ENCODE peak calls at places on chromosomes 1 and 21, in four cellular contexts. W is H1, Y is IMR-90, X is H9. G is an unnamed sample. For H3K4me1, the result is how much of the 10 kb centered on the place peaks cover.

GRCh38 chr1:114152211-114153050 is 1.2 kb downstream of the SYT6 start:
- DNase-seq in X (no peak), Y (peak), W (peak), G (peak)

GRCh38 chr1:190250368-190250767 is 227.3 kb downstream of the BRINP3 start:
- DNase-seq in Y (no peak), X (no peak), W (no peak), G (no peak)

GRCh38 chr1:72568113-72568512 is 285.8 kb upstream of the NEGR1 start:
- DNase-seq in X (no peak), Y (no peak), W (no peak), G (no peak)

GRCh38 chr1:207463021-207463420 is 8.9 kb downstream of the CR2 start:
- DNase-seq in X (no peak), Y (no peak), W (no peak), G (no peak)

GRCh38 chr1:209491496-209491895 is 92.0 kb upstream of the CAMK1G start:
- DNase-seq in Y (no peak), W (no peak), X (peak), G (no peak)

GRCh38 chr21:25024639-25025038 is 582.6 kb downstream of the MRPL39 start:
- DNase-seq in Y (no peak), W (no peak), X (no peak), G (no peak)

GRCh38 chr1:2840036-2840809 is 38.7 kb upstream of the TTC34 start:
- DNase-seq in X (no peak), W (no peak), Y (no peak), G (no peak)

GRCh38 chr1:13838236-13838635 is 138.2 kb downstream of the PRDM2 start:
- DNase-seq in X (no peak), Y (no peak), W (no peak), G (no peak)

GRCh38 chr1:54397980-54398379 is 8.2 kb downstream of the SSBP3 start:
- DNase-seq in X (no peak), W (no peak), Y (no peak), G (no peak)
- H3K27ac ChIP-seq in X (no peak), W (no peak), Y (no peak), G (no peak)

GRCh38 chr1:31750858-31751638 is 13.1 kb downstream of the ADGRB2 start:
- DNase-seq in X (no peak), Y (peak), W (no peak), G (peak)
- H3K4me1 ChIP-seq in X (under half), Y (under half), W (under half), G (under half)

DNA sequence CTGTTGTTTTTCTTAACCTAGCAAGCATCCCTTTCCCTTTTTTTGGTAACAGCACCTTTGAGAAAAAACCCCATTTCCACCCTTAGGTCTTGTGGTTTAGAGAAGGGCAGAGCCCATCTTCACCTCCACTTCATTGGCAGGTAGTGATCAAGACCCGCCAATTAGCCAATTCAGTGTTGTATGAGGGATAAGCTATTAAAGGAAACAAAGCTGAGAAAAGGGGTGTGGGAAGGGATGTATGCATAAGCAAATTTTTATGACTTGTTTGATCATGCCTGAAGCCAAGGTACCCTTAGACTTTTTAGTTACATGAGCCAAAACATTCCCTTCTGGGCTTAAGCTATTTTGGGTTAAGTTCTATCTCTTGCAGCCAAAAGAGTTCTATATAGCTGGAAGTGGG is 3.6 kb upstream of the ZNF697 start:
- DNase-seq in W (no peak), X (no peak), Y (no peak), G (no peak)
- H3K14ac ChIP-seq in W (no peak), X (no peak), Y (no peak), G (no peak)

GRCh38 chr1:40014253-40014706 is 26.2 kb upstream of the CAP1 start:
- DNase-seq in Y (peak), W (no peak), X (no peak), G (peak)
- H3K27ac ChIP-seq in Y (peak), W (no peak), X (no peak), G (no peak)

GRCh38 chr1:9198538-9199361 is 35.8 kb upstream of the H6PD start:
- DNase-seq in X (peak), Y (peak), W (no peak), G (peak)
- H3K4me1 ChIP-seq in X (under half), Y (under half), W (under half), G (under half)

DNA sequence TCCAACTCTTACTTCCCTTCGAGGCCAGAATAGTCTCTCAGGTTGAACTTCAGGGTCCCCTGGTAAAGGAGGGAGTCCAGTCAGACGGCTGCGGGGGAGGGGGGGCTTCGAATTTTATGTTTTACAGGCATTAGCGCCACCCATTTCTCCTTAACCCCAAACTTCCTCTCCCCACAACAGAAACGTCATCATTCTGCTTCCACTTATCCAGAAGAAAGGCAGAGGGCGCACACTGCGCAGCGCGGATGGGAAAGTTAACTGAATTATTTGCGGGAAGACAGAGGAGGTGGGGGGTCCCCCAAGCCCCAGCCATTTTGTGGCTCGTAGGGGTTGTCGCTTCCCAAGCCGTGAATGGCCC is 529 bp upstream of the PRMT2 start:
- DNase-seq in Y (peak), W (no peak), X (no peak), G (peak)
- H3K14ac ChIP-seq in Y (peak), W (no peak), X (peak), G (no peak)

DNA sequence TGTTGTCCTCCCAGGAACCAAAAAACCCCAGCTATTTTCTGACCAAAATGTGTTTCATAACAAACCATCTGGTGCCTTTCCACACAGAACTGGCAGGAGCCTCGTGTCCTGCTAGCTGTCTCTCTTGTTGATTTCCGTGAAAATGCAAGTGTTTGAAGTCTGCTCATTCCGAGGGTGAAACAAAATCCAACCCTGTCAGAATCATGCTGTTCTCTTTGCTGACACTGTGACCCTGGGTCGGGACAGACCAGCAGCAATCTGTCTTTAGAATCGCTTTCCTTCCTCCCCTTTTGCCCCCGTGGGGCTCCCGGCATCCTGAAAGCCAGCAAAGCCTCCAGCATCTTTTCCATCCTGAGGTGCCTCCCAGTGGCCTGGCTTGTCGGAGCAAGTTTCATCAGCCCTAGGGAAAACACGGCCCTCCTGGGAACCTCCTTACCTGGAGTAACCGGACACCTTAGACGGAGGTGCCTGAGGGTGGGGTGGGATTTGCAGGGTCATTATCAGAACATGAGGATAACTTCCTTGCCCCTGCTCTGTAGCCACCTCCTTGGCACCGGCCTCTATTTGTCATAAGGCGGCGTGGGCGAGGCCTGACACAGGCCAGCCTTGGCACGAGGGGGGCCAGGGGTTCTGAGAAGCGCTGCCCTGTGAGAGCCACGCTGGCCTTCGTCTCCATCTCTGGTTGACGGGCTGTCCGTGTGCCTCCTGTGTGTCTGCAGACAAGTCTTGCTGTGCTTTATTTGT is 24.9 kb downstream of the LDLRAP1 start:
- DNase-seq in Y (peak), X (peak), W (peak), G (peak)
- H3K27ac ChIP-seq in Y (peak), X (no peak), W (no peak), G (peak)

DNA sequence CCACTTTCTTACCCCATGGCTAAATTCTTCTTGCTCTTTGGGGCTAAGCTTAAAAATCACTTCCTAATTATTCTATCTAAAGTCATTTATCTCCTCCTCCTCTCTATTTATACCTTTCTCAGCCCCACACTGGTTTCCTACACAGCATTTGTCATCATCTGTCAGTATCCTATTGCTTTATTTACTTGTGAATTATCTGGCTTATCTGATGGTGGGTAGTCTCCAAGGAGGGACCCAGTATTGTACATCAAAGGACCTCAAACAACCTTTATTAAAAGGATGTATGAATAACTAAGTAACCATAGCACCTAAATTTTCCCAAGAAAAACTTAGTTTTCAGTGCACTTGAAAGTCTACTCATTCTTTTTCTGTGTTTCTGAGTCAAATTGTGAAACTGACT is 332.7 kb upstream of the SNX7 start:
- DNase-seq in W (no peak), Y (no peak), X (no peak), G (no peak)
- H3K4me1 ChIP-seq in W (under half), Y (under half), X (under half), G (under half)